ENCODE peak calls at places on chromosomes 13 and 19, in nine cellular contexts. M, O, C, A, W, Q, E, Z and P are unnamed samples.
A peak's percentile ranks its signal among the peaks of the same experiment; 100 is the strongest.

GRCh38 chr19:22893855-22894270 is 61.8 kb downstream of the ZNF723 start:
- DNase-seq in O (no peak), A (no peak), Q (peak; percentile 2), E (peak; percentile 2), M (no peak), W (no peak), Z (no peak), C (no peak), P (no peak)

GRCh38 chr19:44796701-44797115 is 12.2 kb upstream of the BCAM start:
- DNase-seq in E (no peak), A (no peak), W (no peak), M (no peak), C (peak; percentile 82), Q (no peak), O (no peak), Z (peak; percentile 51), P (peak; percentile 85)

GRCh38 chr19:49301165-49301865 is 23.7 kb downstream of the SLC6A16 start:
- DNase-seq in Z (peak; percentile 80), C (peak; percentile 72), E (peak; percentile 72), O (peak; percentile 77), W (peak; percentile 27), Q (peak; percentile 87), A (peak; percentile 4), M (peak; percentile 72), P (peak; percentile 94)

GRCh38 chr13:113275387-113275786 is 21.7 kb upstream of the LAMP1 start:
- DNase-seq in M (peak; percentile 68), W (peak; percentile 25), C (peak; percentile 65), Z (peak; percentile 68), Q (peak; percentile 71), E (peak; percentile 52), A (peak; percentile 40), O (peak; percentile 61), P (peak; percentile 87)

GRCh38 chr13:112067871-112068305 is 939 bp downstream of the SOX1 start:
- DNase-seq in O (no peak), C (no peak), Q (no peak), M (no peak), W (no peak), E (no peak), A (no peak), Z (peak; percentile 14), P (peak; percentile 82)

GRCh38 chr19:40217027-40217810 is 965 bp downstream of the TTC9B start:
- DNase-seq in Z (no peak), M (no peak), E (peak; percentile 81), Q (peak; percentile 80), O (peak; percentile 19), C (peak; percentile 88), W (no peak), A (no peak), P (peak; percentile 92)

GRCh38 chr13:109654341-109655205 is 131.8 kb downstream of the IRS2 start:
- DNase-seq in Q (no peak), W (no peak), Z (peak; percentile 79), A (no peak), C (peak; percentile 49), E (no peak), M (no peak), O (peak; percentile 97), P (no peak)

GRCh38 chr13:32165791-32166190 is 134.2 kb downstream of the FRY start:
- DNase-seq in Z (no peak), W (no peak), A (no peak), E (no peak), M (no peak), C (no peak), O (peak; percentile 31), Q (no peak), P (no peak)

GRCh38 chr13:73708393-73708985 is 425.7 kb downstream of the KLF12 start:
- DNase-seq in M (peak; percentile 65), Z (peak; percentile 84), Q (peak; percentile 56), W (peak; percentile 19), C (peak; percentile 67), E (peak; percentile 54), O (peak; percentile 72), A (peak; percentile 70), P (peak; percentile 69)

GRCh38 chr13:77969299-77969698 is 50.7 kb upstream of the EDNRB start:
- DNase-seq in A (no peak), C (no peak), E (no peak), M (no peak), Z (no peak), O (no peak), Q (no peak), W (no peak), P (no peak)

GRCh38 chr13:109737606-109738005 is 48.8 kb downstream of the IRS2 start:
- DNase-seq in C (no peak), Z (peak; percentile 25), W (no peak), E (no peak), M (no peak), Q (no peak), O (no peak), A (no peak), P (peak; percentile 41)

GRCh38 chr13:34411881-34412280 is 530.2 kb upstream of the NBEA start:
- DNase-seq in C (no peak), O (no peak), M (no peak), W (no peak), E (no peak), Z (no peak), Q (no peak), A (no peak), P (no peak)

GRCh38 chr13:34411177-34411576 is 530.9 kb upstream of the NBEA start:
- DNase-seq in Q (no peak), Z (no peak), C (no peak), M (no peak), O (no peak), A (no peak), W (no peak), E (no peak), P (no peak)

GRCh38 chr13:34412817-34413365 is 529.2 kb upstream of the NBEA start:
- DNase-seq in C (no peak), E (no peak), M (peak; percentile 41), O (peak; percentile 45), Q (no peak), A (no peak), W (no peak), Z (no peak), P (no peak)

GRCh38 chr13:34413538-34414210 is 528.4 kb upstream of the NBEA start:
- DNase-seq in A (no peak), Q (no peak), M (no peak), O (peak; percentile 14), E (no peak), C (no peak), Z (no peak), W (no peak), P (no peak)

GRCh38 chr13:34412295-34412694 is 529.8 kb upstream of the NBEA start:
- DNase-seq in W (no peak), Z (no peak), M (no peak), Q (no peak), A (no peak), O (no peak), E (no peak), C (no peak), P (no peak)
- H3K4me3 ChIP-seq in W (no peak overlapping the region), Z (no peak overlapping the region), M (no peak overlapping the region), Q (no peak overlapping the region), A (no peak overlapping the region), O (no peak overlapping the region), E (no peak overlapping the region), C (no peak overlapping the region), P (no peak overlapping the region)

GRCh38 chr19:2230029-2230531 is 6.0 kb downstream of the PLEKHJ1 start:
- DNase-seq in Z (no peak), Q (no peak), O (no peak), E (no peak), W (no peak), A (no peak), M (no peak), C (no peak), P (no peak)

GRCh38 chr19:2232286-2233151 is 3.6 kb downstream of the PLEKHJ1 start:
- DNase-seq in Q (no peak), W (no peak), O (peak; percentile 47), Z (no peak), C (no peak), A (no peak), M (no peak), E (no peak), P (no peak)

GRCh38 chr19:2230807-2231533 is 5.2 kb downstream of the PLEKHJ1 start:
- DNase-seq in M (no peak), A (no peak), Z (no peak), E (no peak), O (no peak), Q (no peak), W (no peak), C (no peak), P (no peak)

GRCh38 chr19:2233601-2234280 is 2.4 kb downstream of the PLEKHJ1 start:
- DNase-seq in E (no peak), M (no peak), Z (no peak), O (no peak), W (no peak), C (no peak), A (no peak), Q (no peak), P (no peak)

GRCh38 chr19:2231621-2232221 is 4.4 kb downstream of the PLEKHJ1 start:
- DNase-seq in M (no peak), E (peak; percentile 75), Z (no peak), W (no peak), Q (no peak), O (peak; percentile 52), A (no peak), C (no peak), P (peak; percentile 68)
- TF ChIP-seq CTCF in M (peak; percentile 25), E (no peak), Z (no peak), W (no peak), Q (peak; percentile 37), O (no peak), A (peak; percentile 14), C (no peak), P (peak; percentile 54)

DNA sequence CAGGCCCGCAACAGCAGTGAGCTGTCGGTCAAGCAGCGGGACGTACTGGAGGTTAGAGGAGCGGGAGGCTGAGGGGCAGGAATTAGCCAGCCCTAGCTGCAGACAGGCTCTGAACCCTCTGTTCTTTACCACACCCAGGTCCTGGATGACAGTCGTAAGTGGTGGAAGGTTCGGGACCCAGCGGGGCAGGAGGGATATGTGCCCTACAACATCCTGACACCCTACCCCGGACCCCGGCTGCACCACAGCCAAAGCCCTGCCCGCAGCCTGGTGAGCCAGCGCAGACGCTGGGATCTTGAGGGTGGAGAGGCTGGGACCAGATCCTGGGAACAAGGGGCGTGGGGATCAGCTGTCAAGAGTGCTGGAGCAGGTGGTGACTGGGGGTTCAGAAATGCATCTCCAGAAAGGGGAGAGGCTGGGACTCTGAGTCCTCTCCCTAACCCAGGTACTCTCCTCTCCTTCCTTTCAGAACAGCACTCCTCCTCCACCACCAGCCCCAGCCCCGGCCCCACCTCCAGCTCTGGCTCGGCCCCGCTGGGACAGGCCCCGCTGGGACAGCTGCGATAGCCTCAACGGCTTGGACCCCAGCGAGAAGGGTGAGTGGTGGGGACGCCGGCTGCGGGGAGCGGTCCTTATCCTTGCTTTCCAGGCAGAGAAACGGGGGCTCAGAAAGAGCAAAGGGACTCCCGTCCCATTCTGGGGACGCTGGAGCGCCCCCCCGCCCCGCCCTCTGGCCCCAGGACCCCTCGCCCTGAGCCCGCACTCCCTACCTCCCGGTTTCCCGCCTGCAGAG is 10.4 kb downstream of the EPS8L1 start:
- DNase-seq in C (no peak), Q (no peak), M (no peak), Z (no peak), O (no peak), A (no peak), W (no peak), E (peak; percentile 56), P (peak; percentile 79)
- H3K4me3 ChIP-seq in C (no peak overlapping the region), Q (no peak overlapping the region), M (peak overlapping the region; percentile 59), Z (peak overlapping the region; percentile 36), O (no peak overlapping the region), A (peak overlapping the region; percentile 50), W (peak overlapping the region; percentile 45), E (no peak overlapping the region), P (peak overlapping the region; percentile 78)

GRCh38 chr13:93233997-93234416 is 7.4 kb downstream of the GPC6 start:
- DNase-seq in W (no peak), A (no peak), E (no peak), Z (no peak), Q (peak; percentile 52), O (peak; percentile 31), C (no peak), M (no peak), P (peak; percentile 81)
- TF ChIP-seq CTCF in W (no peak), A (peak; percentile 5), E (no peak), Z (peak; percentile 12), Q (peak; percentile 65), O (peak; percentile 10), C (no peak), M (peak; percentile 50), P (peak; percentile 78)